ENCODE peak calls at places on chromosomes 6 and 20, in seven cellular contexts. G is mesothelial cell of epicardium; E is NCI-H1092; X is activated CD4-positive, alpha-beta T cell treated with anti-CD3 and anti-CD28 coated beads, Interleukin-2, amount 50 U/mL, for 1 hour; R is C1 segment of cervical spinal cord; Q is RPMI8226; V is nephron progenitor cell. H is an unnamed sample.

GRCh38 chr6:120320481-120321162 is 971.1 kb upstream of the MAN1A1 start:
- DNase-seq in E (no peak), V (no peak), X (no peak), R (no peak), Q (no peak), G (no peak), H (no peak)

GRCh38 chr6:20202070-20202658 is 10.1 kb downstream of the MBOAT1 start:
- DNase-seq in X (no peak), V (no peak), E (no peak), R (no peak), Q (peak), G (no peak), H (peak)

GRCh38 chr6:312704-313485 is 20.6 kb downstream of the DUSP22 start:
- DNase-seq in E (no peak), V (no peak), G (no peak), Q (peak), R (no peak), X (no peak), H (no peak)

GRCh38 chr6:78530208-78530607 is 337.1 kb upstream of the IRAK1BP1 start:
- DNase-seq in V (peak), R (no peak), Q (no peak), E (no peak), X (no peak), G (no peak), H (no peak)

GRCh38 chr20:62339647-62340062 is 27.5 kb downstream of the LAMA5 start:
- DNase-seq in X (no peak), Q (peak), E (no peak), V (no peak), G (no peak), R (no peak), H (no peak)

GRCh38 chr6:159679091-159680077 is 13.7 kb downstream of the SOD2 start:
- DNase-seq in R (no peak), V (no peak), G (no peak), Q (no peak), E (no peak), X (no peak), H (no peak)

GRCh38 chr20:41734506-41734945 is 116.3 kb upstream of the CHD6 start:
- DNase-seq in Q (peak), X (peak), R (no peak), E (peak), G (no peak), V (peak), H (peak)

GRCh38 chr6:11315743-11316437 is 83.4 kb upstream of the NEDD9 start:
- DNase-seq in V (no peak), E (no peak), R (no peak), Q (no peak), X (no peak), G (no peak), H (no peak)

GRCh38 chr20:58907481-58908137 is 55.1 kb downstream of the GNAS start:
- DNase-seq in G (peak), E (no peak), R (peak), V (peak), X (peak), Q (peak), H (peak)

GRCh38 chr20:18465536-18466200 is 1.2 kb downstream of the DZANK1 start:
- DNase-seq in X (no peak), Q (no peak), G (no peak), E (no peak), V (no peak), R (no peak), H (no peak)

GRCh38 chr6:155954149-155954548 is 498.5 kb upstream of the NOX3 start:
- DNase-seq in Q (no peak), R (no peak), E (no peak), G (no peak), X (no peak), V (no peak), H (no peak)

GRCh38 chr20:50276119-50277063 is 85.8 kb downstream of the CEBPB start:
- DNase-seq in V (no peak), E (no peak), X (no peak), R (no peak), G (no peak), Q (peak), H (no peak)

GRCh38 chr6:92888316-92888715 is 531.0 kb downstream of the EPHA7 start:
- DNase-seq in G (no peak), V (no peak), Q (no peak), R (no peak), X (no peak), E (no peak), H (no peak)

GRCh38 chr20:8049321-8049720 is 29.8 kb upstream of the TMX4 start:
- DNase-seq in E (no peak), R (no peak), V (no peak), Q (no peak), X (no peak), G (no peak), H (no peak)

GRCh38 chr6:101146389-101146788 is 247.1 kb upstream of the GRIK2 start:
- DNase-seq in V (no peak), G (no peak), Q (no peak), E (no peak), R (no peak), X (no peak), H (no peak)

GRCh38 chr20:34570859-34571306 is 12.4 kb downstream of the MAP1LC3A start:
- DNase-seq in X (no peak), E (no peak), R (no peak), V (no peak), Q (no peak), G (no peak), H (no peak)

GRCh38 chr6:32796848-32797776 is 19.7 kb downstream of the HLA-DOB start:
- DNase-seq in Q (peak), X (peak), G (peak), V (peak), R (peak), E (no peak), H (peak)

GRCh38 chr6:111011360-111012142 is 29.7 kb downstream of the RPF2 start:
- DNase-seq in X (no peak), Q (peak), R (no peak), E (no peak), G (no peak), V (no peak), H (peak)

GRCh38 chr6:27617046-27617687 is 144.3 kb upstream of the ZNF184 start:
- DNase-seq in R (no peak), E (no peak), V (peak), Q (no peak), X (no peak), G (no peak), H (no peak)

GRCh38 chr6:158599635-158600034 is 39.7 kb downstream of the TMEM181 start:
- DNase-seq in G (no peak), X (no peak), V (no peak), E (no peak), Q (no peak), R (no peak), H (no peak)

GRCh38 chr6:28053584-28053983 is 26.8 kb upstream of the ZNF165 start:
- DNase-seq in G (no peak), E (no peak), V (no peak), Q (no peak), X (no peak), R (no peak), H (no peak)

GRCh38 chr20:36361406-36361805 is 55.3 kb downstream of the DLGAP4 start:
- DNase-seq in X (no peak), V (no peak), G (no peak), R (no peak), E (no peak), Q (no peak), H (no peak)

GRCh38 chr6:13355969-13356368 is 27.6 kb upstream of the TBC1D7 start:
- DNase-seq in V (no peak), E (no peak), G (no peak), R (no peak), Q (peak), X (no peak), H (peak)

GRCh38 chr20:59063358-59064213 is 21.0 kb upstream of the PRELID3B start:
- DNase-seq in R (no peak), V (no peak), Q (no peak), X (no peak), E (no peak), G (no peak), H (no peak)

GRCh38 chr20:36472656-36473071 is 68.7 kb upstream of the MYL9 start:
- DNase-seq in Q (peak), V (no peak), X (peak), G (no peak), E (no peak), R (no peak), H (peak)

GRCh38 chr6:32883789-32884188 is 29.8 kb downstream of the PSMB9 start:
- DNase-seq in V (no peak), R (no peak), Q (no peak), E (no peak), X (no peak), G (no peak), H (no peak)

GRCh38 chr6:75308250-75308988 is 23.8 kb upstream of the TMEM30A start:
- DNase-seq in R (no peak), Q (no peak), E (no peak), X (no peak), G (no peak), V (no peak), H (no peak)

GRCh38 chr20:43959079-43959919 is 44.6 kb downstream of the TOX2 start:
- DNase-seq in G (no peak), Q (peak), X (peak), R (no peak), E (peak), V (no peak), H (peak)

GRCh38 chr6:90758741-90759140 is 171.9 kb upstream of the MAP3K7 start:
- DNase-seq in G (no peak), E (no peak), V (no peak), X (no peak), Q (no peak), R (no peak), H (no peak)

GRCh38 chr6:56381852-56382251 is 134.5 kb upstream of the COL21A1 start:
- DNase-seq in E (no peak), R (no peak), G (no peak), X (no peak), Q (no peak), V (no peak), H (no peak)

GRCh38 chr20:62590301-62591121 is 51.8 kb upstream of the SLCO4A1 start:
- DNase-seq in Q (peak), R (no peak), G (no peak), X (no peak), V (no peak), E (no peak), H (no peak)

GRCh38 chr6:71473908-71474307 is 185.3 kb downstream of the OGFRL1 start:
- DNase-seq in V (no peak), Q (no peak), G (no peak), X (no peak), E (no peak), R (no peak), H (no peak)

GRCh38 chr6:21348462-21349195 is 244.9 kb upstream of the SOX4 start:
- DNase-seq in Q (no peak), X (no peak), V (peak), E (no peak), G (no peak), R (no peak), H (no peak)

GRCh38 chr6:116570856-116571682 is at the start of gene RWDD1:
- DNase-seq in Q (peak), G (peak), X (peak), E (peak), V (peak), R (peak), H (peak)